ENCODE peak calls at places on chromosomes 5 and 9, in four cellular contexts. I is neuronal stem cell, G is heart left ventricle, Z is upper lobe of right lung. B is an unnamed sample. For H3K4me1, the result is how much of the 10 kb centered on the place peaks cover.

GRCh38 chr5:168315416-168315990 is 24.1 kb downstream of the WWC1 start:
- DNase-seq in I (no peak), G (no peak), Z (no peak), B (no peak)

GRCh38 chr9:14133394-14133793 is 180.5 kb downstream of the NFIB start:
- DNase-seq in I (no peak), G (no peak), Z (no peak), B (no peak)

GRCh38 chr5:154611341-154611767 is 133.3 kb upstream of the HAND1 start:
- DNase-seq in I (no peak), G (no peak), Z (no peak), B (no peak)

GRCh38 chr5:4038994-4039393 is 443.4 kb downstream of the IRX1 start:
- DNase-seq in I (no peak), G (no peak), Z (no peak), B (no peak)

GRCh38 chr5:139117342-139117884 is 80.8 kb downstream of the SIL1 start:
- DNase-seq in I (no peak), G (no peak), Z (no peak), B (no peak)

GRCh38 chr5:150764530-150764929 is 5.7 kb upstream of the DCTN4 start:
- DNase-seq in I (no peak), G (no peak), Z (no peak), B (no peak)

GRCh38 chr9:4508907-4509589 is 18.8 kb downstream of the SLC1A1 start:
- DNase-seq in I (no peak), G (no peak), Z (no peak), B (no peak)

GRCh38 chr5:127856310-127856709 is 153.1 kb downstream of the CCDC192 start:
- DNase-seq in I (no peak), G (no peak), Z (no peak), B (no peak)

GRCh38 chr5:93191016-93191415 is 390.0 kb downstream of the NR2F1-AS1 start:
- DNase-seq in I (peak), G (no peak), Z (no peak), B (no peak)

GRCh38 chr5:109945097-109945678 is 255.5 kb downstream of the MAN2A1 start:
- DNase-seq in I (no peak), G (no peak), Z (no peak), B (no peak)

GRCh38 chr9:122374885-122375420 is 4.1 kb downstream of the PTGS1 start:
- DNase-seq in I (no peak), G (peak), Z (peak), B (peak)

GRCh38 chr5:135737701-135738563 is 96.5 kb upstream of the SLC25A48 start:
- DNase-seq in I (no peak), G (no peak), Z (no peak), B (no peak)

GRCh38 chr5:174690256-174690655 is 34.1 kb upstream of the MSX2 start:
- DNase-seq in I (no peak), G (no peak), Z (no peak), B (no peak)

GRCh38 chr5:153629027-153629426 is 138.6 kb downstream of the GRIA1 start:
- DNase-seq in I (peak), G (peak), Z (peak), B (peak)

GRCh38 chr5:159096555-159097460 is 2.9 kb downstream of the EBF1 start:
- DNase-seq in I (peak), G (no peak), Z (no peak), B (peak)

GRCh38 chr5:135978212-135978631 is 23.4 kb upstream of the LECT2 start:
- DNase-seq in I (no peak), G (no peak), Z (no peak), B (no peak)

GRCh38 chr9:32928912-32929311 is 72.5 kb downstream of the APTX start:
- DNase-seq in I (no peak), G (no peak), Z (no peak), B (no peak)

GRCh38 chr5:178378527-178379484 is 146.2 kb upstream of the PHYKPL start:
- DNase-seq in I (no peak), G (no peak), Z (no peak), B (peak)

GRCh38 chr9:122097679-122098315 is 4.7 kb upstream of the TTLL11 start:
- DNase-seq in I (no peak), G (no peak), Z (no peak), B (no peak)

GRCh38 chr5:40502736-40503135 is 177.0 kb upstream of the PTGER4 start:
- DNase-seq in I (no peak), G (no peak), Z (no peak), B (no peak)

GRCh38 chr5:133052317-133053175 is 733 bp downstream of the HSPA4 start:
- DNase-seq in I (no peak), G (peak), Z (peak), B (peak)

GRCh38 chr5:133051547-133052316 is at the start of gene HSPA4:
- DNase-seq in I (peak), G (peak), Z (peak), B (peak)

GRCh38 chr5:133053463-133053862 is 1.6 kb downstream of the HSPA4 start:
- DNase-seq in I (no peak), G (no peak), Z (no peak), B (no peak)

GRCh38 chr5:133056891-133057290 is 5.1 kb downstream of the HSPA4 start:
- DNase-seq in I (no peak), G (no peak), Z (no peak), B (no peak)

DNA sequence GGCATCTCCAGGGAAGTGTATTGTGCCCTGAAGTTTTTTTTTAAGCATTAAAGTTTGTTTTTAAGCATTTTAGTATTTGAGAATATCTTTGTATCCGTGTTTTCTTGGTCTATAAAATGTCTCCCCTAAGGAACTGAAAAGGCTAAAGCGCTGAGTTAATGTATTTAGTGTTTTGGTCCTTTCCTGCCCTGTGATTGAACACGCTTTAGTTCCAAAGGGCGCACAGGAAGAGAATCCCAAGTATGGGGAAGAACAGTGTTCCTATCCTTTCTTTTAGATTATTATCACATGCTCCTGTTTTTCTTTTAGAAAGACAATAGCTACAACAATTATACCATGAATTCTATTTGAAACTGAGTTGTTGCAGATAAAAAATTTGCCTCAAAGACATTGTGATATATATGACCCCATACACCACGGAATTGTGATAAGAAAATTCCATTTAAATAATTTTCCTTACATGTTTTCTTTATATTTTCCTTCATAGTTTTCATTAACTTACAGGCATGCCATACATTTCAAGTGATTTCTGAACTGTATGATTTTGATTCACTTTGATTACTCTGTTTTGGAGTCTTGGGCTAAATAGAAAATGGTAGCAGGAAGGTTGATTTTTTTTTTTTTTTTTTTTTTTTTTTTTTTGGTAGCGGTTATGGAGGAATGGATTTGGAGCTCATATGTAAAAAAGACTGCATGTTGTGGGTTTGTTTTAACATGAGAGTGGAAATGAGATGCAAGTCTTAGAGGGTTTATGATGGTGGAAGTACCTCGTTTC is 3.1 kb downstream of the HSPA4 start:
- DNase-seq in I (no peak), G (no peak), Z (no peak), B (no peak)
- H3K4me1 ChIP-seq in I (under half), G (under half), Z (under half), B (under half)

DNA sequence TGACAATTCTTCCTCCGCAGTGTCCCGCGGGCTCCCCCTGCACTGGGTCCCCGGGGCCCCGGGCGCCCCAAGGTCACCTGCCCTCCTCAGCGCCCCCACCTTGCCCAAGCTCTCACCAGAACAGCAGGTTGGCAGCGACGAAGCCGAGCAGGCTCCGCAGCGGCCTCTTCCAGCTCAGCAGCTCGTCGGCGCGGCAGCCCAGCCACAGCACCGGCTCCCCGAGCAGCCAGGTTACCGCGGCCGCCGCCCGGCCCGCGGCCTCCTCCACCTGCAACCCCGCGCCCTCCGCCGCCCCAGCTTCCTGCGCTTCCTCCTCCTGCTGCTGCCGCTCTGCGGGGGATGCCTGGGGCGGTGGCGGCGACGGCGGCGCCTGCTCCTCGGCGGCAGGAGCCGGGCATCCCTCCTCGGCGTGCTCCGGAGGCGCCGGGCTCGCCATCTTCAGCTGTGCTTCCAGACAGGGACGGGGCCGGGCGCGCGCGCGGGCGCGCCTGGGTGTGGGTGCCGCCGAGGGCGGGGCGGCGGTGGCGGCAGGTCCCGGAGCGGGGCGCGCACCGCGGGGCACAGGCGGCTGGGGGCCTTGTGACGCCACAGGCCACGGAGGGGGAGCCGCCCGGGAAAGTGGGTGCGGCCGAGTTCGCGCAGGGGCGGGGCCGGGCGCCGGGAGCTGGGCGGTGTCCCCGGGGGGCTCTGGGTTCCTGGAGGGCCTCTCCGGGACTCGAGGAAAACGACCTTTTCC is at the start of gene RETREG1:
- DNase-seq in I (peak), G (peak), Z (peak), B (peak)
- H3K27ac ChIP-seq in I (no peak), G (peak), Z (peak), B (peak)

DNA sequence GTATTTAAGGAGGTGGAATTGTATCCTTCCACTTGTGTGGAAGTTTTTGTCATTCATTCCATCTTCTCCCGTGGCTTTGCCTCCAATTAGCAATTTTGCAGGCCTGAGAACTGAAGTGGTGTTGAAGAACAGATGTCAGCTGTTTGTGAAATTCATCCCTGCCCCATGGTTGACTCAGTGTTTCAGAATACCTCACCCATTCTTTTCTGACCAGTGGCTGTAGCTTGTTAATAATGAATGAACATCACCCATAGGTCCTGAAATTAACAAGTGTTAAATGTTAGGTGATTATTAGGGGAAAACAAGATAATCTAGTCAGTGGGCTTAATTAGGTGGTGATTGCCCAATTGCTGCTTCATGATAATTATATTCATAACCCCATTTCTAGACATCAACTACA is 11.7 kb downstream of the ZNF462 start:
- DNase-seq in I (no peak), G (no peak), Z (no peak), B (no peak)
- H3K4me1 ChIP-seq in I (under half), G (half or more), Z (under half), B (under half)

GRCh38 chr5:73411927-73412596 is 36.5 kb downstream of the FOXD1 start:
- DNase-seq in I (no peak), G (no peak), Z (no peak), B (no peak)
- H3K27ac ChIP-seq in I (no peak), G (no peak), Z (no peak), B (no peak)